ENCODE peak calls at places on chromosomes 1 and 21, in ten cellular contexts. One of them, this sample, is unnamed.

GRCh38 chr1:58513956-58514355 is 32.6 kb downstream of the OMA1 start:
- DNase-seq in H7: no peak
- DNase-seq in activated naive CD4-positive, alpha-beta T cell: no peak
- DNase-seq in LHCN-M2: no peak
- DNase-seq in stimulated activated CD4-positive, alpha-beta T cell treated with anti-CD3 and anti-CD28 coated beads, Interleukin-4, amount 100 ng/mL, for 1 hour: no peak
- DNase-seq in endodermal cell: no peak
- DNase-seq in stimulated activated CD8-positive, alpha-beta memory T cell treated with anti-CD3 and anti-CD28 coated beads, Interleukin-15, amount 100 ng/mL, for 4 hours: no peak
- DNase-seq in T-helper 1 cell: no peak
- DNase-seq in T-helper 17 cell: no peak
- DNase-seq in NCI-H1105: no peak
- DNase-seq in this sample: no peak

GRCh38 chr1:110384581-110385321 is 6.1 kb downstream of the SLC16A4 start:
- DNase-seq in H7: no peak
- DNase-seq in activated naive CD4-positive, alpha-beta T cell: no peak
- DNase-seq in LHCN-M2: no peak
- DNase-seq in stimulated activated CD4-positive, alpha-beta T cell treated with anti-CD3 and anti-CD28 coated beads, Interleukin-4, amount 100 ng/mL, for 1 hour: no peak
- DNase-seq in endodermal cell: no peak
- DNase-seq in stimulated activated CD8-positive, alpha-beta memory T cell treated with anti-CD3 and anti-CD28 coated beads, Interleukin-15, amount 100 ng/mL, for 4 hours: no peak
- DNase-seq in T-helper 1 cell: no peak
- DNase-seq in T-helper 17 cell: no peak
- DNase-seq in NCI-H1105: no peak
- DNase-seq in this sample: no peak

GRCh38 chr1:156625436-156626078 is 6.3 kb downstream of the HAPLN2 start:
- DNase-seq in H7: peak
- DNase-seq in activated naive CD4-positive, alpha-beta T cell: peak
- DNase-seq in LHCN-M2: no peak
- DNase-seq in stimulated activated CD4-positive, alpha-beta T cell treated with anti-CD3 and anti-CD28 coated beads, Interleukin-4, amount 100 ng/mL, for 1 hour: peak
- DNase-seq in endodermal cell: peak
- DNase-seq in stimulated activated CD8-positive, alpha-beta memory T cell treated with anti-CD3 and anti-CD28 coated beads, Interleukin-15, amount 100 ng/mL, for 4 hours: no peak
- DNase-seq in T-helper 1 cell: peak
- DNase-seq in T-helper 17 cell: peak
- DNase-seq in NCI-H1105: peak
- DNase-seq in this sample: no peak

GRCh38 chr1:201791051-201791774 is 37.7 kb upstream of the IPO9 start:
- DNase-seq in H7: no peak
- DNase-seq in activated naive CD4-positive, alpha-beta T cell: no peak
- DNase-seq in LHCN-M2: peak
- DNase-seq in stimulated activated CD4-positive, alpha-beta T cell treated with anti-CD3 and anti-CD28 coated beads, Interleukin-4, amount 100 ng/mL, for 1 hour: no peak
- DNase-seq in endodermal cell: no peak
- DNase-seq in stimulated activated CD8-positive, alpha-beta memory T cell treated with anti-CD3 and anti-CD28 coated beads, Interleukin-15, amount 100 ng/mL, for 4 hours: no peak
- DNase-seq in T-helper 1 cell: no peak
- DNase-seq in T-helper 17 cell: no peak
- DNase-seq in NCI-H1105: no peak
- DNase-seq in this sample: no peak

GRCh38 chr1:153404768-153405167 is 11.6 kb upstream of the S100A7A start:
- DNase-seq in H7: peak
- DNase-seq in activated naive CD4-positive, alpha-beta T cell: peak
- DNase-seq in LHCN-M2: no peak
- DNase-seq in stimulated activated CD4-positive, alpha-beta T cell treated with anti-CD3 and anti-CD28 coated beads, Interleukin-4, amount 100 ng/mL, for 1 hour: peak
- DNase-seq in endodermal cell: peak
- DNase-seq in stimulated activated CD8-positive, alpha-beta memory T cell treated with anti-CD3 and anti-CD28 coated beads, Interleukin-15, amount 100 ng/mL, for 4 hours: peak
- DNase-seq in T-helper 1 cell: peak
- DNase-seq in T-helper 17 cell: peak
- DNase-seq in NCI-H1105: no peak
- DNase-seq in this sample: no peak

GRCh38 chr1:11058595-11059165 is 1.1 kb downstream of the SRM start:
- DNase-seq in H7: peak
- DNase-seq in activated naive CD4-positive, alpha-beta T cell: no peak
- DNase-seq in LHCN-M2: no peak
- DNase-seq in stimulated activated CD4-positive, alpha-beta T cell treated with anti-CD3 and anti-CD28 coated beads, Interleukin-4, amount 100 ng/mL, for 1 hour: no peak
- DNase-seq in endodermal cell: no peak
- DNase-seq in stimulated activated CD8-positive, alpha-beta memory T cell treated with anti-CD3 and anti-CD28 coated beads, Interleukin-15, amount 100 ng/mL, for 4 hours: no peak
- DNase-seq in T-helper 1 cell: no peak
- DNase-seq in T-helper 17 cell: no peak
- DNase-seq in NCI-H1105: peak
- DNase-seq in this sample: no peak

GRCh38 chr1:94425821-94426484 is 7.8 kb downstream of the ABCD3 start:
- DNase-seq in H7: no peak
- DNase-seq in activated naive CD4-positive, alpha-beta T cell: no peak
- DNase-seq in LHCN-M2: no peak
- DNase-seq in stimulated activated CD4-positive, alpha-beta T cell treated with anti-CD3 and anti-CD28 coated beads, Interleukin-4, amount 100 ng/mL, for 1 hour: no peak
- DNase-seq in endodermal cell: no peak
- DNase-seq in stimulated activated CD8-positive, alpha-beta memory T cell treated with anti-CD3 and anti-CD28 coated beads, Interleukin-15, amount 100 ng/mL, for 4 hours: no peak
- DNase-seq in T-helper 1 cell: no peak
- DNase-seq in T-helper 17 cell: no peak
- DNase-seq in NCI-H1105: no peak
- DNase-seq in this sample: peak

GRCh38 chr21:34204481-34205439 is 131.4 kb downstream of the MRPS6 start:
- DNase-seq in H7: peak
- DNase-seq in activated naive CD4-positive, alpha-beta T cell: no peak
- DNase-seq in LHCN-M2: no peak
- DNase-seq in stimulated activated CD4-positive, alpha-beta T cell treated with anti-CD3 and anti-CD28 coated beads, Interleukin-4, amount 100 ng/mL, for 1 hour: no peak
- DNase-seq in endodermal cell: no peak
- DNase-seq in stimulated activated CD8-positive, alpha-beta memory T cell treated with anti-CD3 and anti-CD28 coated beads, Interleukin-15, amount 100 ng/mL, for 4 hours: no peak
- DNase-seq in T-helper 1 cell: no peak
- DNase-seq in T-helper 17 cell: no peak
- DNase-seq in NCI-H1105: peak
- DNase-seq in this sample: no peak

GRCh38 chr21:36235058-36235582 is 78.5 kb downstream of the DOP1B start:
- DNase-seq in H7: no peak
- DNase-seq in activated naive CD4-positive, alpha-beta T cell: no peak
- DNase-seq in LHCN-M2: no peak
- DNase-seq in stimulated activated CD4-positive, alpha-beta T cell treated with anti-CD3 and anti-CD28 coated beads, Interleukin-4, amount 100 ng/mL, for 1 hour: no peak
- DNase-seq in endodermal cell: peak
- DNase-seq in stimulated activated CD8-positive, alpha-beta memory T cell treated with anti-CD3 and anti-CD28 coated beads, Interleukin-15, amount 100 ng/mL, for 4 hours: no peak
- DNase-seq in T-helper 1 cell: no peak
- DNase-seq in T-helper 17 cell: no peak
- DNase-seq in NCI-H1105: no peak
- DNase-seq in this sample: no peak

GRCh38 chr1:111279144-111279543 is 11.5 kb upstream of the CHIA start:
- DNase-seq in H7: no peak
- DNase-seq in activated naive CD4-positive, alpha-beta T cell: no peak
- DNase-seq in LHCN-M2: no peak
- DNase-seq in stimulated activated CD4-positive, alpha-beta T cell treated with anti-CD3 and anti-CD28 coated beads, Interleukin-4, amount 100 ng/mL, for 1 hour: no peak
- DNase-seq in endodermal cell: no peak
- DNase-seq in stimulated activated CD8-positive, alpha-beta memory T cell treated with anti-CD3 and anti-CD28 coated beads, Interleukin-15, amount 100 ng/mL, for 4 hours: no peak
- DNase-seq in T-helper 1 cell: no peak
- DNase-seq in T-helper 17 cell: no peak
- DNase-seq in NCI-H1105: no peak
- DNase-seq in this sample: no peak

GRCh38 chr1:3386603-3387002 is 67.9 kb upstream of the ARHGEF16 start:
- DNase-seq in H7: no peak
- DNase-seq in activated naive CD4-positive, alpha-beta T cell: no peak
- DNase-seq in LHCN-M2: no peak
- DNase-seq in stimulated activated CD4-positive, alpha-beta T cell treated with anti-CD3 and anti-CD28 coated beads, Interleukin-4, amount 100 ng/mL, for 1 hour: no peak
- DNase-seq in endodermal cell: no peak
- DNase-seq in stimulated activated CD8-positive, alpha-beta memory T cell treated with anti-CD3 and anti-CD28 coated beads, Interleukin-15, amount 100 ng/mL, for 4 hours: no peak
- DNase-seq in T-helper 1 cell: no peak
- DNase-seq in T-helper 17 cell: no peak
- DNase-seq in NCI-H1105: no peak
- DNase-seq in this sample: no peak

This sample was measured in NCI-H2029 treated with DMSO at 0.1 percent for 48 hours.